ENCODE peak calls at places on chromosomes 5 and 9, in four cellular contexts. R is body of pancreas, O is EL, A is iPS-NIHi11. N is an unnamed sample.

GRCh38 chr9:4604678-4605095 is 57.4 kb upstream of the PLPP6 start:
- DNase-seq in R (peak), O (peak), A (peak), N (peak)

GRCh38 chr9:105114956-105115728 is 129.3 kb upstream of the SLC44A1 start:
- DNase-seq in R (peak), O (peak), A (no peak), N (no peak)

GRCh38 chr5:143893638-143894037 is 81.7 kb downstream of the HMHB1 start:
- DNase-seq in R (no peak), O (no peak), A (no peak), N (no peak)

GRCh38 chr9:81549500-81550206 is 139.7 kb downstream of the TLE1 start:
- DNase-seq in R (peak), O (no peak), A (peak), N (no peak)

GRCh38 chr5:177611446-177612214 is 11.7 kb downstream of the B4GALT7 start:
- DNase-seq in R (no peak), O (no peak), A (no peak), N (no peak)

GRCh38 chr9:121499427-121500164 is at the start of gene GGTA1:
- DNase-seq in R (peak), O (peak), A (peak), N (peak)

GRCh38 chr9:122806661-122807060 is 6.7 kb downstream of the OR1K1 start:
- DNase-seq in R (no peak), O (no peak), A (no peak), N (peak)

GRCh38 chr5:120604898-120605297 is 140.8 kb downstream of the PRR16 start:
- DNase-seq in R (no peak), O (peak), A (no peak), N (peak)

GRCh38 chr9:124493794-124494479 is 13.3 kb downstream of the NR5A1 start:
- DNase-seq in R (no peak), O (no peak), A (no peak), N (no peak)

GRCh38 chr5:41738695-41739354 is 131.4 kb downstream of the OXCT1 start:
- DNase-seq in R (no peak), O (no peak), A (no peak), N (no peak)

GRCh38 chr9:35073276-35073607 is 817 bp upstream of the VCP start:
- DNase-seq in R (no peak), O (peak), A (no peak), N (peak)

GRCh38 chr9:120619751-120620655 is 40.0 kb upstream of the CDK5RAP2 start:
- DNase-seq in R (peak), O (peak), A (peak), N (peak)

GRCh38 chr5:93924628-93925027 is 183.2 kb upstream of the POU5F2 start:
- DNase-seq in R (no peak), O (peak), A (no peak), N (no peak)